ENCODE peak calls at places on chromosomes 11 and 22, in nine cellular contexts. W is epithelial cell of esophagus, F is astrocyte of the spinal cord, M is fibroblast of mammary gland, A is AG04450, C is lung, T is B cell, U is progenitor cell of endocrine pancreas, Z is pancreas. O is an unnamed sample.

GRCh38 chr11:64876835-64877341 is 1.5 kb downstream of the EHD1 start:
- DNase-seq in W (peak; percentile 54), F (peak; percentile 35), M (no peak), A (no peak), C (peak; percentile 73), T (no peak), U (no peak), Z (peak; percentile 67), O (no peak)

GRCh38 chr11:62669420-62670161 is 1.9 kb upstream of the UQCC3 start:
- DNase-seq in W (no peak), F (no peak), M (no peak), A (no peak), C (no peak), T (no peak), U (no peak), Z (peak; percentile 69), O (no peak)

GRCh38 chr11:130892847-130893246 is 23.4 kb downstream of the SNX19 start:
- DNase-seq in W (no peak), F (no peak), M (no peak), A (no peak), C (no peak), T (no peak), U (no peak), Z (no peak), O (no peak)

GRCh38 chr22:11360632-11361031 is 4167.4 kb upstream of the OR11H1 start:
- DNase-seq in W (no peak), F (no peak), M (no peak), A (no peak), C (no peak), T (no peak), U (no peak), Z (peak; percentile 36), O (no peak)

GRCh38 chr11:115659061-115659963 is 155.1 kb upstream of the CADM1 start:
- DNase-seq in W (no peak), F (peak; percentile 19), M (no peak), A (no peak), C (no peak), T (no peak), U (peak; percentile 33), Z (no peak), O (peak; percentile 3)

GRCh38 chr11:126113515-126113957 is 50.9 kb upstream of the CDON start:
- DNase-seq in W (peak; percentile 79), F (peak; percentile 86), M (peak; percentile 99), A (peak; percentile 76), C (peak; percentile 90), T (no peak), U (no peak), Z (peak; percentile 93), O (no peak)

GRCh38 chr11:2991477-2992233 is 474 bp downstream of the NAP1L4 start:
- DNase-seq in W (peak; percentile 72), F (peak; percentile 51), M (peak; percentile 34), A (no peak), C (peak; percentile 65), T (no peak), U (no peak), Z (peak; percentile 64), O (peak; percentile 29)

GRCh38 chr11:35412285-35412684 is 7.1 kb downstream of the SLC1A2 start:
- DNase-seq in W (no peak), F (no peak), M (peak; percentile 26), A (no peak), C (no peak), T (no peak), U (no peak), Z (no peak), O (no peak)

GRCh38 chr11:17596310-17596669 is 49.2 kb downstream of the OTOG start:
- DNase-seq in W (no peak), F (no peak), M (no peak), A (no peak), C (no peak), T (no peak), U (no peak), Z (no peak), O (no peak)

DNA sequence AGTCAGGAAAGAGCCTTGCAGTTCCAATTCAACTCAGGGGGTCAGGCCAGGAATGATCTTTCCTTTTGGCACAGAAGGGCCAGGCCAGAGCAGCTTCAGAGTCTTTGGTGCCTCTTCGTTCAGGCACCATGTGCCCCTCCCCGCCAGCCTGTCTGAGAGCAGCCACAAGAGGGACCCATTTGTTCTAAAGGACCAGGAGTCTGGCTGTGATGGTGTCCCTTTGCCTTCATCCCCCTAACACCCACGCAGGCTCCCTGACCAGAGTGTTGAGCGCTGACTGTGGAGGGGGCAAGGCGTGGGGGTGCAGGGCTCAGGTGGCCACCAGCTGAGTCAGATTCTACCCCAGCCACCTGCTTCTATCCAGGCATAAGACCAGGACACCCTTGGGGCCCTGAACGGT is 156.4 kb downstream of the TTC17 start:
- DNase-seq in W (no peak), F (no peak), M (no peak), A (no peak), C (no peak), T (no peak), U (no peak), Z (no peak), O (peak; percentile 16)
- TF ChIP-seq CTCF in W (peak; percentile 12), F (peak; percentile 16), M (peak; percentile 14), A (no peak), C (no peak), T (no peak), U (peak; percentile 27), Z (no peak), O (peak; percentile 7)

DNA sequence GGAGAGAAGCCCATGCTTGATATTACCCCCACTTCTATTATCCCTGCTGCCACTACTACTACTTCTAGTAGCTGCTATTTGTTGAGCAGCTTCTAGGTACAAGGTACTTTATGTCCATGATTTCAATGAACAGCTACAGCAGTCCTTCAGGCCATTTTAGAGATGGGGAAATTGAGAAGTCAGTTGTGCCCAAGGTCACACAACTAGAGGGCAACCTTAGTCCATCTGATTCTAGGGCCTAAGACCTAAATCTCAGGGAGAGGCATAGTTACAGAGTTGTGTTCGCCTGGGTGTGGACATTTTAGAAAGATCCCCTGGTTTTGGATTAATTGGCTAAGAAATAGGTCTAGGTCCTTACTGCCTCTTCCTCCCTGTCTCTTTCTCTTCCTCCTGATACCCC is 52.3 kb downstream of the MICAL2 start:
- DNase-seq in W (no peak), F (no peak), M (no peak), A (no peak), C (no peak), T (no peak), U (no peak), Z (no peak), O (peak; percentile 31)
- TF ChIP-seq CTCF in W (no peak), F (no peak), M (no peak), A (no peak), C (no peak), T (no peak), U (no peak), Z (no peak), O (peak; percentile 6)

DNA sequence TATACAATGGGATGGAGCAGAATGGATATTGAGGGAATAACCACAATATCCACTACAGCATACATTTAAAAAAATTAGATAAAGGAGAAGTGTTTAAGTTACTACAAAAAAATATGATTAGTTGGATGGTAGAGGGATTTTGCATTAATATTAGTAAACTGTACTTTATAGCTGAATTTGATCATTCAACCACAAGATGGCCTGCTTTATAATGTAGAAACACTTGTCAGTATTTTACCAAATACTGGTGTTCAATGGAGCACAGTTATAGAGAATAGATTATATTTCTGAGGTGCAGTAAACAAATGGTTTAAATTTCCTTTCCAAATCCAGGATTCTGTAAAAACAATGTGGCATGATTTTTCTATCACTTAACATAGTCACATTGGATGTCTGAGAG is 818.8 kb upstream of the CHORDC1 start:
- DNase-seq in W (no peak), F (no peak), M (no peak), A (no peak), C (no peak), T (no peak), U (no peak), Z (no peak), O (no peak)
- TF ChIP-seq CTCF in W (no peak), F (peak; percentile 9), M (no peak), A (peak; percentile 27), C (no peak), T (no peak), U (no peak), Z (no peak), O (no peak)

DNA sequence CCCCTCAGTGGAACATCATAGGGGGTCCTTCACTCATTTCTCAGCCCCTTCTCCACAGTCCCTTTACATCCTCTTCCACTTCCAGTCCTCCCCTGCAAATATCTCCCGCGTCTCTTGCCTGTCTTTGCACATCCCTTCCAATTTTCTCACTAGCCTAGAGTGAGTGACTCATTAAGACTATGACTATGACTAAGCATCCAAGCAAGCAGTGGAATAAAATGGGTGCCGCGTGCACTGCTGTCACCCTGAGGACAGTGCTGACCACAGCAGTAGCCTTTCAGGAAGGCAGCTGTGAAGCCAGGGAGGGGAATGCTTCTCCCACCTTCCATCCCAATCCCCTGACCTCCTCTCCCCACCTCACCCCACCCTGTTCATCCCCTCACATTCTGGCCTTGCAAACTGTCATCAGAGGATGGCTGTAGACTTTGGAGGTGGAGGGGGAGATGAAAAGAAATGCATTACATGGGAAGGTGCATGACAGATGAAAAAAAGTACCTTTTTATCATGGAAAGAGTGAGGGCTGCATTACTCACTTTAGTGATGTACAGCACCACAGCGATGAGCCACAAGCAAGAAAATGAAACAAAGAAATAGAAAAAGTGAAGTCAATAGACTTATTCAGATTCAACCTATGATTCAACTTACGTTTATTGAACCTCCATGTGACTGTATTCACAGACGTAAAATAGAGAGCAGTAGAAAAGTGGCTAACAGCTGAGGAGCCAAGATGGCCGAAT is 948.2 kb downstream of the NTM start:
- DNase-seq in W (peak; percentile 84), F (peak; percentile 72), M (no peak), A (no peak), C (no peak), T (no peak), U (no peak), Z (no peak), O (no peak)
- TF ChIP-seq CTCF in W (no peak), F (peak; percentile 21), M (no peak), A (no peak), C (no peak), T (no peak), U (no peak), Z (no peak), O (no peak)

GRCh38 chr22:28018461-28018927 is 99.4 kb upstream of the PITPNB start:
- DNase-seq in W (no peak), F (no peak), M (no peak), A (no peak), C (no peak), T (no peak), U (no peak), Z (no peak), O (no peak)

GRCh38 chr22:28021998-28022660 is 103.1 kb upstream of the PITPNB start:
- DNase-seq in W (no peak), F (no peak), M (no peak), A (no peak), C (no peak), T (no peak), U (no peak), Z (no peak), O (no peak)

GRCh38 chr22:28021116-28021997 is 102.3 kb upstream of the PITPNB start:
- DNase-seq in W (no peak), F (no peak), M (no peak), A (no peak), C (no peak), T (no peak), U (no peak), Z (no peak), O (no peak)

GRCh38 chr22:28019360-28019759 is 100.3 kb upstream of the PITPNB start:
- DNase-seq in W (peak; percentile 49), F (no peak), M (no peak), A (no peak), C (no peak), T (no peak), U (no peak), Z (no peak), O (no peak)

GRCh38 chr22:28019881-28020861 is 101.1 kb upstream of the PITPNB start:
- DNase-seq in W (peak; percentile 57), F (peak; percentile 37), M (peak; percentile 66), A (no peak), C (peak; percentile 63), T (peak; percentile 87), U (peak; percentile 66), Z (no peak), O (peak; percentile 55)
- TF ChIP-seq CTCF in W (peak; percentile 91), F (peak; percentile 99), M (peak; percentile 85), A (peak; percentile 95), C (peak; percentile 73), T (peak; percentile 91), U (peak; percentile 93), Z (peak; percentile 85), O (peak; percentile 92)

O was measured in GM12865.